ENCODE peak calls at places on chromosomes 6 and 20, in five cellular contexts. One of them, this sample, is unnamed.

GRCh38 chr6:11538049-11538798 is 675 bp downstream of the TMEM170B start:
- DNase-seq in right cardiac atrium: peak
- DNase-seq in HEK293T: peak
- DNase-seq in dorsolateral prefrontal cortex: peak
- DNase-seq in lower lobe of right lung: peak
- DNase-seq in this sample: peak

GRCh38 chr20:47878601-47879004 is 93.3 kb upstream of the SULF2 start:
- DNase-seq in HEK293T: no peak
- DNase-seq in dorsolateral prefrontal cortex: no peak
- DNase-seq in right cardiac atrium: no peak
- DNase-seq in lower lobe of right lung: no peak
- DNase-seq in this sample: no peak

GRCh38 chr6:7431594-7432390 is 42.2 kb downstream of the RIOK1 start:
- DNase-seq in HEK293T: no peak
- DNase-seq in dorsolateral prefrontal cortex: no peak
- DNase-seq in right cardiac atrium: no peak
- DNase-seq in lower lobe of right lung: no peak
- DNase-seq in this sample: no peak

GRCh38 chr20:31517373-31517772 is 3.1 kb downstream of the HM13 start:
- DNase-seq in lower lobe of right lung: no peak
- DNase-seq in right cardiac atrium: no peak
- DNase-seq in dorsolateral prefrontal cortex: no peak
- DNase-seq in HEK293T: peak
- DNase-seq in this sample: no peak

GRCh38 chr6:159062564-159062945 is 17.8 kb upstream of the TAGAP start:
- DNase-seq in lower lobe of right lung: no peak
- DNase-seq in dorsolateral prefrontal cortex: no peak
- DNase-seq in HEK293T: no peak
- DNase-seq in right cardiac atrium: no peak
- DNase-seq in this sample: no peak

GRCh38 chr20:35660122-35660937 is 4.4 kb downstream of the CPNE1 start:
- DNase-seq in HEK293T: no peak
- DNase-seq in lower lobe of right lung: no peak
- DNase-seq in right cardiac atrium: no peak
- DNase-seq in dorsolateral prefrontal cortex: no peak
- DNase-seq in this sample: no peak

GRCh38 chr20:19993937-19994667 is 23.1 kb upstream of the NAA20 start:
- DNase-seq in lower lobe of right lung: no peak
- DNase-seq in right cardiac atrium: no peak
- DNase-seq in HEK293T: no peak
- DNase-seq in dorsolateral prefrontal cortex: no peak
- DNase-seq in this sample: no peak

GRCh38 chr6:14880052-14880451 is 365.8 kb upstream of the JARID2 start:
- DNase-seq in dorsolateral prefrontal cortex: peak
- DNase-seq in lower lobe of right lung: no peak
- DNase-seq in HEK293T: no peak
- DNase-seq in right cardiac atrium: no peak
- DNase-seq in this sample: no peak

GRCh38 chr20:62704341-62704948 is 4.2 kb upstream of the NTSR1 start:
- DNase-seq in lower lobe of right lung: peak
- DNase-seq in right cardiac atrium: peak
- DNase-seq in HEK293T: peak
- DNase-seq in dorsolateral prefrontal cortex: no peak
- DNase-seq in this sample: no peak

GRCh38 chr6:144797881-144798589 is 512.9 kb downstream of the UTRN start:
- DNase-seq in HEK293T: no peak
- DNase-seq in right cardiac atrium: no peak
- DNase-seq in lower lobe of right lung: no peak
- DNase-seq in dorsolateral prefrontal cortex: no peak
- DNase-seq in this sample: no peak

This sample was measured in coronary artery.